ENCODE peak calls at places on chromosome 9, in five cellular contexts. P is GM12864, V is body of pancreas, L is astrocyte of the cerebellum, M is hepatocyte. H is an unnamed sample.
A peak's percentile ranks its signal among the peaks of the same experiment; 100 is the strongest.

GRCh38 chr9:94084314-94084713 is at the start of gene PTPDC1:
- DNase-seq in P (no peak), V (no peak), L (peak; percentile 69), M (peak; percentile 40), H (no peak)

GRCh38 chr9:131310833-131311554 is 21.5 kb downstream of the PLPP7 start:
- DNase-seq in P (no peak), V (no peak), L (no peak), M (no peak), H (no peak)

GRCh38 chr9:127572961-127573727 is 38.9 kb upstream of the STXBP1 start:
- DNase-seq in P (no peak), V (no peak), L (peak; percentile 44), M (no peak), H (no peak)

GRCh38 chr9:90991953-90992352 is 190.3 kb downstream of the SYK start:
- DNase-seq in P (no peak), V (no peak), L (no peak), M (no peak), H (no peak)

GRCh38 chr9:106731910-106732309 is 131.1 kb upstream of the ZNF462 start:
- DNase-seq in P (no peak), V (no peak), L (no peak), M (no peak), H (no peak)

GRCh38 chr9:81665514-81665838 is 23.9 kb downstream of the TLE1 start:
- DNase-seq in P (no peak), V (no peak), L (no peak), M (peak; percentile 12), H (no peak)

GRCh38 chr9:68999393-69000105 is 14.4 kb downstream of the PRKACG start:
- DNase-seq in P (peak; percentile 68), V (peak; percentile 76), L (peak; percentile 45), M (peak; percentile 86), H (peak; percentile 76)

GRCh38 chr9:110083866-110084265 is 124.1 kb downstream of the C9orf152 start:
- DNase-seq in P (no peak), V (no peak), L (no peak), M (no peak), H (no peak)

GRCh38 chr9:121394292-121394691 is 24.2 kb upstream of the STOM start:
- DNase-seq in P (no peak), V (no peak), L (no peak), M (no peak), H (no peak)

GRCh38 chr9:29241320-29241719 is 1668.0 kb upstream of the C9orf72 start:
- DNase-seq in P (no peak), V (no peak), L (no peak), M (no peak), H (no peak)

GRCh38 chr9:77384406-77384805 is 207.1 kb downstream of the VPS13A start:
- DNase-seq in P (no peak), V (no peak), L (no peak), M (no peak), H (no peak)

GRCh38 chr9:106025449-106025848 is 331.1 kb downstream of the TMEM38B start:
- DNase-seq in P (no peak), V (no peak), L (no peak), M (peak; percentile 65), H (no peak)

GRCh38 chr9:19130436-19130835 is 3.1 kb upstream of the PLIN2 start:
- DNase-seq in P (no peak), V (no peak), L (no peak), M (no peak), H (no peak)

GRCh38 chr9:134064711-134065110 is 3.1 kb downstream of the BRD3 start:
- DNase-seq in P (no peak), V (peak; percentile 13), L (no peak), M (no peak), H (no peak)

GRCh38 chr9:32351845-32352244 is 32.6 kb upstream of the ACO1 start:
- DNase-seq in P (no peak), V (no peak), L (no peak), M (no peak), H (no peak)

GRCh38 chr9:137752426-137752825 is 125.2 kb upstream of the CACNA1B start:
- DNase-seq in P (no peak), V (no peak), L (no peak), M (no peak), H (no peak)

GRCh38 chr9:87973791-87974292 is 491 bp downstream of the CDK20 start:
- DNase-seq in P (no peak), V (no peak), L (no peak), M (peak; percentile 22), H (no peak)

GRCh38 chr9:78021692-78022091 is 9.9 kb downstream of the GNAQ start:
- DNase-seq in P (no peak), V (no peak), L (no peak), M (peak; percentile 45), H (no peak)

GRCh38 chr9:70470050-70471015 is 55.9 kb upstream of the KLF9 start:
- DNase-seq in P (no peak), V (peak; percentile 84), L (no peak), M (peak; percentile 77), H (no peak)

GRCh38 chr9:6993531-6993930 is 235.8 kb downstream of the KDM4C start:
- DNase-seq in P (no peak), V (no peak), L (no peak), M (no peak), H (no peak)

GRCh38 chr9:133855802-133856592 is 117.8 kb upstream of the SARDH start:
- DNase-seq in P (no peak), V (peak; percentile 42), L (peak; percentile 8), M (peak; percentile 89), H (no peak)

GRCh38 chr9:6247266-6247665 is 31.7 kb downstream of the IL33 start:
- DNase-seq in P (no peak), V (no peak), L (no peak), M (no peak), H (no peak)

GRCh38 chr9:137277329-137278041 is at the start of gene TOR4A:
- DNase-seq in P (no peak), V (peak; percentile 61), L (no peak), M (peak; percentile 91), H (peak; percentile 93)

GRCh38 chr9:107251756-107252322 is 31.2 kb upstream of the RAD23B start:
- DNase-seq in P (no peak), V (peak; percentile 72), L (peak; percentile 73), M (peak; percentile 21), H (no peak)

GRCh38 chr9:134176599-134176968 is 12.2 kb upstream of the RNU6ATAC start:
- DNase-seq in P (no peak), V (no peak), L (no peak), M (no peak), H (no peak)

GRCh38 chr9:112484607-112485006 is 2.0 kb upstream of the KIAA1958 start:
- DNase-seq in P (no peak), V (no peak), L (no peak), M (no peak), H (no peak)

GRCh38 chr9:74573792-74574191 is 76.7 kb downstream of the RORB start:
- DNase-seq in P (no peak), V (no peak), L (no peak), M (no peak), H (no peak)

GRCh38 chr9:77305622-77306365 is 128.5 kb downstream of the VPS13A start:
- DNase-seq in P (no peak), V (no peak), L (no peak), M (no peak), H (no peak)

GRCh38 chr9:37905776-37906175 is 1.8 kb upstream of the SLC25A51 start:
- DNase-seq in P (no peak), V (no peak), L (no peak), M (no peak), H (no peak)

GRCh38 chr9:121604242-121604641 is 47.2 kb upstream of the DAB2IP start:
- DNase-seq in P (no peak), V (no peak), L (no peak), M (peak; percentile 35), H (no peak)

GRCh38 chr9:128203842-128204551 is 818 bp downstream of the DNM1 start:
- DNase-seq in P (no peak), V (no peak), L (no peak), M (peak; percentile 56), H (no peak)

GRCh38 chr9:133876836-133877235 is 115.3 kb downstream of the VAV2 start:
- DNase-seq in P (no peak), V (no peak), L (no peak), M (no peak), H (no peak)

GRCh38 chr9:32069169-32069813 is 315.2 kb upstream of the ACO1 start:
- DNase-seq in P (no peak), V (no peak), L (no peak), M (no peak), H (peak; percentile 5)

GRCh38 chr9:98558575-98558974 is 150.2 kb downstream of the GABBR2 start:
- DNase-seq in P (no peak), V (no peak), L (no peak), M (no peak), H (no peak)
- TF ChIP-seq CTCF in P (no peak), V (no peak), L (no peak), M (no peak), H (no peak)

GRCh38 chr9:123724211-123724831 is 205.6 kb downstream of the DENND1A start:
- DNase-seq in P (no peak), V (no peak), L (no peak), M (peak; percentile 13), H (no peak)
- TF ChIP-seq CTCF in P (no peak), V (peak; percentile 17), L (no peak), M (peak; percentile 28), H (no peak)

DNA sequence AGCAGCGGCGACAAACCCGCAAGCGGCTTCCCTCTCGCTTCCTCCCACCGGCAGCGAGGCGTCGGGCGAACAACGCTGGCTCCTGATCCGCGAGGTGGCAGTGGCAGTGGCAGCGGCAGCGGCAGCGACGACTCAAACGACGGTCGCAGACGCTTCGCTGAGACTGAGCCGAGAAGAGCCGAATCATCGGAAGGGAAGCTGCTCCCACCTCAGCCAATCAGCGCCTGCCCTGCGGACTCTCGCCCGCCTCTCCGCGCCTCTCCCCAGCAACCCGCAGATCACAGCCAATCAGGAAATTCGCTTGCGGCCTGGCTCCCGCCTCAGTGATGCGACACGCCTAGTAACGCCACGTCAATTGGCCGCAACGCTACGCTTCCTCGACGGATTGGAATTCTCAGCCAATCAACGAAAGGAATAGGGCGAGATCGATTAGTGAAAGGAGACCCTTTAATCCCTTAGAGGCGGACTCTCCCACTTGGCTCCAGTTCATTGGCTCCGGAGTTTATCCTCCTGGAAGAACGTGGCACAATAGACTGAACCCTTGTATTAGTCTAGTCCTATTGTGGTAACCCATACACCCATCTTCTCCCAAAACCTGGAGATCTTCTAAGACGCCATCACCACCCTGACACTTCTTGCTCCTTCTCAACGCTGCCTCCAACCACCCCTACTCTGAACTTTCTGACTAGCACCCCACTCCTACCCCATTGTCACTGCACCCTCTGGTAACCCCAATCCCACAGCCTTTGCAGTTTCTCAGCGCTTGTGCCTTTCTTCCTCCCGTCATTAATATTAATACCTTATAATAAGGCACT is at the start of gene VCP:
- DNase-seq in P (peak; percentile 98), V (peak; percentile 98), L (peak; percentile 99), M (peak; percentile 98), H (peak; percentile 98)
- TF ChIP-seq CTCF in P (no peak), V (no peak), L (no peak), M (no peak), H (peak; percentile 18)

DNA sequence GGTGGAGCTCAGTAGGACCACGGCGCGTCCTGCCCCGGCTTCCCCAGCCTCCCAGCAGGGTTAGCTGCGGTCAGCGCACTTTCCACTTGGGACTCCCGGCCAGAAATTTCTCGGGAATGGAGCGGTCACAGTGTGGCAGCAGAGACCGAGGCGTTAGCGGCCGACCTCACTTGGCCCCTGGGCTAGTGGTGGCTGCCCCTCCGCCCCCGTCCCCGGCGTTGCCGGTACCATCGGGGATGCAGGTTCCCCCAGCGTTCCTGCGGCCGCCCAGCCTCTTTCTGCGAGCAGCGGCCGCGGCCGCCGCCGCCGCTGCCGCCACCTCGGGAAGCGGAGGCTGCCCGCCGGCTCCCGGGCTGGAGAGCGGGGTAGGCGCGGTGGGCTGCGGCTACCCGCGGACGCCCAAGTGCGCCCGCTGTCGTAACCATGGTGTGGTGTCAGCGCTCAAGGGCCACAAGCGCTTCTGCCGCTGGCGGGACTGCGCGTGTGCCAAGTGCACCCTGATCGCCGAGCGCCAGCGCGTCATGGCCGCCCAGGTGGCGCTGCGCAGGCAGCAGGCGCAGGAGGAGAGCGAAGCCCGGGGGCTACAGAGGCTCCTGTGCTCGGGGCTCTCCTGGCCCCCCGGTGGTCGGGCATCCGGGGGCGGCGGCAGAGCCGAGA is 454 bp downstream of the DMRTA1 start:
- DNase-seq in P (no peak), V (peak; percentile 72), L (no peak), M (peak; percentile 87), H (peak; percentile 15)
- TF ChIP-seq CTCF in P (peak; percentile 2), V (no peak), L (peak; percentile 22), M (peak; percentile 33), H (no peak)